ENCODE peak calls at places on chromosome 20, in five cellular contexts. Z is ovary, M is BE2C, H is stomach, Q is uterus. Y is an unnamed sample.
A peak's percentile ranks its signal among the peaks of the same experiment; 100 is the strongest.

GRCh38 chr20:62202083-62202395 is 18.0 kb downstream of the HRH3 start:
- DNase-seq in Z (no peak), M (peak; percentile 60), H (no peak), Q (no peak), Y (no peak)

GRCh38 chr20:24769878-24770627 is 179.0 kb upstream of the CST7 start:
- DNase-seq in Z (no peak), M (no peak), H (peak; percentile 21), Q (no peak), Y (peak; percentile 80)

GRCh38 chr20:7257719-7258466 is 490.4 kb downstream of the BMP2 start:
- DNase-seq in Z (no peak), M (no peak), H (no peak), Q (no peak), Y (no peak)

GRCh38 chr20:1838479-1839279 is 56.5 kb upstream of the SIRPA start:
- DNase-seq in Z (no peak), M (peak; percentile 14), H (no peak), Q (no peak), Y (no peak)

GRCh38 chr20:47269309-47270165 is 87.0 kb downstream of the ZMYND8 start:
- DNase-seq in Z (no peak), M (no peak), H (no peak), Q (no peak), Y (no peak)

GRCh38 chr20:37600486-37600885 is 72.8 kb upstream of the BLCAP start:
- DNase-seq in Z (no peak), M (no peak), H (no peak), Q (no peak), Y (no peak)

GRCh38 chr20:62829231-62830230 is 12.7 kb downstream of the COL9A3 start:
- DNase-seq in Z (no peak), M (no peak), H (no peak), Q (no peak), Y (no peak)

GRCh38 chr20:15076785-15077184 is 739.4 kb upstream of the FLRT3 start:
- DNase-seq in Z (no peak), M (no peak), H (no peak), Q (no peak), Y (no peak)

GRCh38 chr20:60121903-60122302 is 163.7 kb downstream of the CDH26 start:
- DNase-seq in Z (no peak), M (no peak), H (no peak), Q (no peak), Y (no peak)

GRCh38 chr20:4873396-4873795 is 127.9 kb downstream of the SLC23A2 start:
- DNase-seq in Z (no peak), M (no peak), H (no peak), Q (no peak), Y (no peak)

GRCh38 chr20:49747707-49748524 is 34.2 kb upstream of the B4GALT5 start:
- DNase-seq in Z (peak; percentile 94), M (peak; percentile 70), H (peak; percentile 81), Q (peak; percentile 89), Y (no peak)

GRCh38 chr20:31945790-31946189 is 6.1 kb downstream of the PDRG1 start:
- DNase-seq in Z (no peak), M (no peak), H (no peak), Q (no peak), Y (no peak)

GRCh38 chr20:58028123-58028522 is 200.3 kb downstream of the ANKRD60 start:
- DNase-seq in Z (no peak), M (peak; percentile 63), H (no peak), Q (no peak), Y (peak; percentile 74)

GRCh38 chr20:32476684-32477593 is 108.2 kb downstream of the NOL4L start:
- DNase-seq in Z (peak; percentile 31), M (no peak), H (no peak), Q (no peak), Y (no peak)

GRCh38 chr20:62451970-62452369 is 23.8 kb downstream of the GATA5 start:
- DNase-seq in Z (no peak), M (no peak), H (no peak), Q (no peak), Y (no peak)

GRCh38 chr20:36629719-36630340 is 16.2 kb downstream of the SLA2 start:
- DNase-seq in Z (no peak), M (no peak), H (no peak), Q (no peak), Y (no peak)

GRCh38 chr20:49685809-49686208 is 27.9 kb downstream of the B4GALT5 start:
- DNase-seq in Z (no peak), M (no peak), H (no peak), Q (no peak), Y (no peak)

GRCh38 chr20:31587545-31588389 is 17.3 kb upstream of the ID1 start:
- DNase-seq in Z (no peak), M (peak; percentile 71), H (peak; percentile 57), Q (no peak), Y (no peak)

GRCh38 chr20:8133816-8134451 is 1.9 kb downstream of the PLCB1 start:
- DNase-seq in Z (no peak), M (no peak), H (no peak), Q (no peak), Y (no peak)

GRCh38 chr20:6863355-6863754 is 95.9 kb downstream of the BMP2 start:
- DNase-seq in Z (no peak), M (no peak), H (no peak), Q (no peak), Y (no peak)

GRCh38 chr20:7967199-7967844 is 27.1 kb upstream of the HAO1 start:
- DNase-seq in Z (no peak), M (no peak), H (no peak), Q (no peak), Y (no peak)

GRCh38 chr20:58131581-58132142 is 96.8 kb downstream of the ANKRD60 start:
- DNase-seq in Z (no peak), M (no peak), H (no peak), Q (no peak), Y (no peak)

GRCh38 chr20:17616480-17617211 is 46.8 kb downstream of the DSTN start:
- DNase-seq in Z (no peak), M (no peak), H (peak; percentile 24), Q (no peak), Y (no peak)

GRCh38 chr20:17202668-17203067 is 24.2 kb upstream of the PCSK2 start:
- DNase-seq in Z (peak; percentile 19), M (no peak), H (no peak), Q (no peak), Y (no peak)

GRCh38 chr20:33650753-33651561 is 11.2 kb upstream of the C20orf144 start:
- DNase-seq in Z (no peak), M (no peak), H (peak; percentile 68), Q (no peak), Y (no peak)

GRCh38 chr20:24289737-24290481 is 179.5 kb upstream of the SYNDIG1 start:
- DNase-seq in Z (no peak), M (no peak), H (no peak), Q (no peak), Y (no peak)

GRCh38 chr20:63956664-63957003 is 418 bp upstream of the UCKL1 start:
- DNase-seq in Z (no peak), M (no peak), H (no peak), Q (no peak), Y (no peak)

GRCh38 chr20:23622839-23623343 is 14.9 kb downstream of the CST3 start:
- DNase-seq in Z (no peak), M (peak; percentile 63), H (peak; percentile 56), Q (peak; percentile 85), Y (no peak)

DNA sequence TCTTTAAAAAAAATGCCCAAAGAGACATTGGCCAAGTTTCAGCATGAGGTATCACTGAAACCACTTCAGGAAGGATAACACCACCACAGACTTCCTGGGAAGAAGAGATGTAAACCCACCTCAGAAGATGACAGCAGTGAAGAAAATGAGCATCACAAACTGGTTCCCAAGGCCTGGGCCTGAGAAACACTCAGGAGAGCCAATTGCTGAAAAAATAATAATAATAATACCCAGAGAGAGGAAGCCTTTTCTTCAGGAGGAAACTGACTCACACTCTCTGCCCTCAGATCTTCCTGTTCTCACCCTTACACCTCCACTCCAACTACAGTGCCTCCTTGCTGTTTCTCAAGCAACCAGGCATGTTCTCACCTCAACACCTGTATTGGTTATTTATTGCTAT is 68.1 kb upstream of the MAFB start:
- DNase-seq in Z (no peak), M (no peak), H (no peak), Q (no peak), Y (no peak)
- TF ChIP-seq CTCF in Z (no peak), M (no peak), H (no peak), Q (no peak), Y (no peak)

DNA sequence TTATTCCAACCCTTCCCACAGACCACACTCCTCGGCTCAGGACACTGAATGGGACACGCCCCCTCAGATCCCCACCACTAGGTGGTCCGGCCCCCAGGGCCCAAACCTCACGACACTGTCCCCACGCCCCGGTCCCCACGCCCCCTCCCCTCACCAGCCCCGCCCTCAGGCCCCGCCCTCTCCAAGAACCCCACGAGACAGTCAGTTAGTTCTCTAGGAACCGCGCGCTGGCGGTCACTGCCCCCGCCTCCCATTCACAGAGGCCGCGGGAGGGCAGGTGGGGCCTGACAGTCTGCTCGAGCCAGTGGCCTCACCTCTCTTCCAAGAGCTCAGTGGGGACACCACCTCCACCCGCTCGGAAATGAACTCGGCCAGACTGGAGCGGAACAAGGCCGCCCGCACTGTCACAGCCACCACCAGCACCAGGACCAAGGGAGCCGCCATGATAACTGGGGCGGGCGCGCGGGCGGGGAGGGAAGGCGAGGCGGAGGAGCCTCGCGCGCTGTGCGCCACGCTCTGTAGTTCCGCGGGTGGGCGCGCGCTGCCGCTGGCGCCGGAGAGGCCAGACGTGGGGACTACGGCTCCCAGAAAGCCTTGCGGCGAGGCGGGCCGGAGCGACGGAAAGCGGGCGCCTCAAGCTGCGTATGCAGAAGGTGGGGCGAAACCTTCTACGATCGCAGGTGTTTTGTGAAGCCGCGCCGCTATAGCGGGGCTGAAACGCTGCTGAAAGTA is at the start of gene PIGU:
- DNase-seq in Z (peak; percentile 92), M (peak; percentile 97), H (peak; percentile 97), Q (peak; percentile 94), Y (peak; percentile 98)
- TF ChIP-seq CTCF in Z (no peak), M (no peak), H (no peak), Q (peak; percentile 56), Y (peak; percentile 10)

GRCh38 chr20:34921436-34921835 is 34.2 kb downstream of the GSS start:
- DNase-seq in Z (no peak), M (no peak), H (no peak), Q (no peak), Y (no peak)
- TF ChIP-seq CTCF in Z (no peak), M (no peak), H (no peak), Q (no peak), Y (no peak)

GRCh38 chr20:46148313-46149213 is 30.4 kb downstream of the CD40 start:
- DNase-seq in Z (no peak), M (peak; percentile 50), H (no peak), Q (no peak), Y (no peak)

GRCh38 chr20:46152824-46153586 is 34.9 kb downstream of the CD40 start:
- DNase-seq in Z (no peak), M (no peak), H (no peak), Q (no peak), Y (no peak)

GRCh38 chr20:46154796-46155195 is 36.7 kb downstream of the CD40 start:
- DNase-seq in Z (no peak), M (no peak), H (no peak), Q (no peak), Y (no peak)

GRCh38 chr20:46150982-46151381 is 32.9 kb downstream of the CD40 start:
- DNase-seq in Z (no peak), M (peak; percentile 87), H (no peak), Q (no peak), Y (no peak)

DNA sequence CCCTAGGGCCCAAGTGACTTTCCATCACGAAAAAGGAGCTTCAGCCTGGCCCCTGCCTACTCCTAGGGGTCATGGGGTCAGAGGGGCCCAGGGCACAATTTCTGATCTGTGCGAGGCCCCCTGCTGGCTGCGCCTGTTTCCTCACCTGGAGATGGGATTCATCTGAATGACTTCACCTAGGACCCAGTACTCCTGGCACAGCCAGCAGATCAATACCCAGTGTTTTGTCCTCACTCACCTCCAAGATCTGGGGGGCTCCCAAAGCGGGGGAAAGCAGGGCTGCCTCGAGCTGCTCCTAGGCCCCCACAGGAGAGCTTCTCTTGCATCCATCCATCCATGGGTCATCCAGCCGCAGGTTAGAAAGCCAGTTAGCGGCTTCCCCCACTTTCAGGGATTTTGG is 33.8 kb downstream of the CD40 start:
- DNase-seq in Z (no peak), M (no peak), H (no peak), Q (no peak), Y (no peak)
- TF ChIP-seq CTCF in Z (no peak), M (peak; percentile 64), H (no peak), Q (no peak), Y (no peak)